ENCODE peak calls at places on chromosomes 1 and 21, in nine cellular contexts. One of them, this sample, is unnamed. For H3K36me3, the result is how much of the 10 kb centered on the place peaks cover.

GRCh38 chr1:156033011-156033410 is 12.3 kb upstream of the SSR2 start:
- DNase-seq in cardiac muscle cell: no peak
- DNase-seq in astrocyte: no peak
- DNase-seq in IMR-90: peak
- DNase-seq in H1: no peak
- DNase-seq in hepatocyte: no peak
- DNase-seq in right lobe of liver: no peak
- DNase-seq in endothelial cell of umbilical vein: peak
- DNase-seq in mammary epithelial cell: no peak
- DNase-seq in this sample: no peak

GRCh38 chr1:197356723-197357533 is 88.9 kb downstream of the CRB1 start:
- DNase-seq in cardiac muscle cell: peak
- DNase-seq in astrocyte: peak
- DNase-seq in IMR-90: peak
- DNase-seq in H1: no peak
- DNase-seq in hepatocyte: peak
- DNase-seq in right lobe of liver: no peak
- DNase-seq in endothelial cell of umbilical vein: peak
- DNase-seq in mammary epithelial cell: peak
- DNase-seq in this sample: no peak

GRCh38 chr21:35217504-35218060 is 168.5 kb upstream of the RUNX1 start:
- DNase-seq in cardiac muscle cell: no peak
- DNase-seq in astrocyte: peak
- DNase-seq in IMR-90: peak
- DNase-seq in H1: peak
- DNase-seq in hepatocyte: peak
- DNase-seq in right lobe of liver: no peak
- DNase-seq in endothelial cell of umbilical vein: no peak
- DNase-seq in mammary epithelial cell: peak
- DNase-seq in this sample: no peak

GRCh38 chr1:68485431-68486022 is 11.4 kb downstream of the DEPDC1 start:
- DNase-seq in cardiac muscle cell: no peak
- DNase-seq in astrocyte: no peak
- DNase-seq in IMR-90: no peak
- DNase-seq in H1: no peak
- DNase-seq in hepatocyte: no peak
- DNase-seq in right lobe of liver: no peak
- DNase-seq in endothelial cell of umbilical vein: no peak
- DNase-seq in mammary epithelial cell: no peak
- DNase-seq in this sample: no peak

GRCh38 chr1:21324368-21325137 is 34.3 kb upstream of the ECE1 start:
- DNase-seq in cardiac muscle cell: no peak
- DNase-seq in astrocyte: peak
- DNase-seq in IMR-90: peak
- DNase-seq in H1: no peak
- DNase-seq in hepatocyte: peak
- DNase-seq in right lobe of liver: peak
- DNase-seq in endothelial cell of umbilical vein: peak
- DNase-seq in mammary epithelial cell: peak
- DNase-seq in this sample: peak

GRCh38 chr1:153509036-153509435 is 26.8 kb downstream of the S100A6 start:
- DNase-seq in cardiac muscle cell: no peak
- DNase-seq in astrocyte: no peak
- DNase-seq in IMR-90: no peak
- DNase-seq in H1: no peak
- DNase-seq in hepatocyte: no peak
- DNase-seq in right lobe of liver: no peak
- DNase-seq in endothelial cell of umbilical vein: no peak
- DNase-seq in mammary epithelial cell: peak
- DNase-seq in this sample: no peak

GRCh38 chr1:110212165-110213142 is 2.3 kb downstream of the KCNC4 start:
- DNase-seq in cardiac muscle cell: no peak
- DNase-seq in astrocyte: no peak
- DNase-seq in IMR-90: no peak
- DNase-seq in H1: no peak
- DNase-seq in hepatocyte: peak
- DNase-seq in right lobe of liver: no peak
- DNase-seq in endothelial cell of umbilical vein: peak
- DNase-seq in mammary epithelial cell: no peak
- DNase-seq in this sample: no peak

GRCh38 chr1:175742790-175743459 is 470 bp downstream of the TNR start:
- DNase-seq in cardiac muscle cell: peak
- DNase-seq in astrocyte: peak
- DNase-seq in IMR-90: peak
- DNase-seq in H1: no peak
- DNase-seq in hepatocyte: peak
- DNase-seq in right lobe of liver: no peak
- DNase-seq in endothelial cell of umbilical vein: peak
- DNase-seq in mammary epithelial cell: peak
- DNase-seq in this sample: no peak

GRCh38 chr1:228956864-228957263 is 221.6 kb downstream of the RHOU start:
- DNase-seq in cardiac muscle cell: no peak
- DNase-seq in astrocyte: no peak
- DNase-seq in IMR-90: peak
- DNase-seq in H1: no peak
- DNase-seq in hepatocyte: no peak
- DNase-seq in right lobe of liver: peak
- DNase-seq in endothelial cell of umbilical vein: no peak
- DNase-seq in mammary epithelial cell: no peak
- DNase-seq in this sample: no peak

GRCh38 chr1:21904725-21905520 is 32.2 kb downstream of the HSPG2 start:
- DNase-seq in cardiac muscle cell: no peak
- DNase-seq in astrocyte: peak
- DNase-seq in IMR-90: peak
- DNase-seq in H1: no peak
- DNase-seq in hepatocyte: peak
- DNase-seq in right lobe of liver: peak
- DNase-seq in endothelial cell of umbilical vein: peak
- DNase-seq in mammary epithelial cell: peak
- DNase-seq in this sample: no peak

GRCh38 chr1:112448937-112449629 is 53.1 kb downstream of the CTTNBP2NL start:
- DNase-seq in cardiac muscle cell: no peak
- DNase-seq in astrocyte: no peak
- DNase-seq in IMR-90: no peak
- DNase-seq in H1: no peak
- DNase-seq in hepatocyte: no peak
- DNase-seq in right lobe of liver: no peak
- DNase-seq in endothelial cell of umbilical vein: no peak
- DNase-seq in mammary epithelial cell: no peak
- DNase-seq in this sample: no peak

GRCh38 chr1:231919900-231920299 is 293.3 kb downstream of the DISC1 start:
- DNase-seq in cardiac muscle cell: peak
- DNase-seq in astrocyte: no peak
- DNase-seq in IMR-90: no peak
- DNase-seq in H1: no peak
- DNase-seq in hepatocyte: no peak
- DNase-seq in right lobe of liver: no peak
- DNase-seq in endothelial cell of umbilical vein: no peak
- DNase-seq in mammary epithelial cell: no peak
- DNase-seq in this sample: no peak

DNA sequence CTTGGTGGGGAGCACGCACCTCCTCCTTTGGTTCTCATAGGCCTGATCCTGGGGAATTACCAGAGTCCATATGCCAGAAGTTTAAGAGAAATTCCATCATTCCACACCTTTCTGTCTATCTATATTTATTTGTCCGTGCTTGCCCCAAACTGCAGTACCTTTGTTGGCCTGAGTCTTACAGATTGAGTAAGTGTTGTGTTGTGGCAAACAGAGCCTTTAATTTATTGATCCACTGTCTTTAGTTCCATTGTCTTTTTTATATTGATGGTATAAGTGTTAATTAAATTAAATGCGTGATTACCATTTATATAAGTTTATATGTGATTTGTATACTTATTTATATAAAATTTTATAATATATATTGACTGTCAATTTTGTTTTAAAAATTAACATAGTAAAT is 4.9 kb downstream of the SH3BGR start:
- DNase-seq in cardiac muscle cell: no peak
- DNase-seq in astrocyte: no peak
- DNase-seq in IMR-90: no peak
- DNase-seq in H1: no peak
- DNase-seq in hepatocyte: no peak
- DNase-seq in right lobe of liver: no peak
- DNase-seq in endothelial cell of umbilical vein: no peak
- DNase-seq in mammary epithelial cell: no peak
- DNase-seq in this sample: no peak
- TF ChIP-seq CTCF in cardiac muscle cell: no peak
- TF ChIP-seq CTCF in astrocyte: peak
- TF ChIP-seq CTCF in IMR-90: no peak
- TF ChIP-seq CTCF in H1: no peak
- TF ChIP-seq CTCF in hepatocyte: peak
- TF ChIP-seq CTCF in right lobe of liver: peak
- TF ChIP-seq CTCF in endothelial cell of umbilical vein: no peak
- TF ChIP-seq CTCF in mammary epithelial cell: peak
- TF ChIP-seq CTCF in this sample: no peak

GRCh38 chr1:17080085-17080759 is 26.4 kb upstream of the SDHB start:
- DNase-seq in cardiac muscle cell: no peak
- DNase-seq in astrocyte: no peak
- DNase-seq in IMR-90: no peak
- DNase-seq in H1: no peak
- DNase-seq in hepatocyte: no peak
- DNase-seq in right lobe of liver: no peak
- DNase-seq in endothelial cell of umbilical vein: no peak
- DNase-seq in mammary epithelial cell: no peak
- DNase-seq in this sample: no peak
- H3K36me3 ChIP-seq in cardiac muscle cell: under half
- H3K36me3 ChIP-seq in astrocyte: under half
- H3K36me3 ChIP-seq in IMR-90: under half
- H3K36me3 ChIP-seq in H1: under half
- H3K36me3 ChIP-seq in hepatocyte: under half
- H3K36me3 ChIP-seq in right lobe of liver: under half
- H3K36me3 ChIP-seq in endothelial cell of umbilical vein: under half
- H3K36me3 ChIP-seq in mammary epithelial cell: under half
- H3K36me3 ChIP-seq in this sample: under half

GRCh38 chr1:215146252-215146975 is 63.9 kb downstream of the KCNK2 start:
- DNase-seq in cardiac muscle cell: peak
- DNase-seq in astrocyte: peak
- DNase-seq in IMR-90: peak
- DNase-seq in H1: no peak
- DNase-seq in hepatocyte: peak
- DNase-seq in right lobe of liver: no peak
- DNase-seq in endothelial cell of umbilical vein: peak
- DNase-seq in mammary epithelial cell: peak
- DNase-seq in this sample: no peak
- TF ChIP-seq CTCF in cardiac muscle cell: peak
- TF ChIP-seq CTCF in astrocyte: peak
- TF ChIP-seq CTCF in IMR-90: peak
- TF ChIP-seq CTCF in H1: no peak
- TF ChIP-seq CTCF in hepatocyte: peak
- TF ChIP-seq CTCF in right lobe of liver: peak
- TF ChIP-seq CTCF in endothelial cell of umbilical vein: peak
- TF ChIP-seq CTCF in mammary epithelial cell: peak
- TF ChIP-seq CTCF in this sample: peak

GRCh38 chr1:202599669-202600431 is 110.4 kb downstream of the SYT2 start:
- DNase-seq in cardiac muscle cell: peak
- DNase-seq in astrocyte: peak
- DNase-seq in IMR-90: peak
- DNase-seq in H1: peak
- DNase-seq in hepatocyte: peak
- DNase-seq in right lobe of liver: no peak
- DNase-seq in endothelial cell of umbilical vein: peak
- DNase-seq in mammary epithelial cell: peak
- DNase-seq in this sample: no peak

GRCh38 chr1:202597090-202597761 is 113.0 kb downstream of the SYT2 start:
- DNase-seq in cardiac muscle cell: no peak
- DNase-seq in astrocyte: no peak
- DNase-seq in IMR-90: no peak
- DNase-seq in H1: no peak
- DNase-seq in hepatocyte: no peak
- DNase-seq in right lobe of liver: no peak
- DNase-seq in endothelial cell of umbilical vein: no peak
- DNase-seq in mammary epithelial cell: no peak
- DNase-seq in this sample: no peak

GRCh38 chr1:202593845-202594244 is 116.4 kb downstream of the SYT2 start:
- DNase-seq in cardiac muscle cell: no peak
- DNase-seq in astrocyte: peak
- DNase-seq in IMR-90: peak
- DNase-seq in H1: no peak
- DNase-seq in hepatocyte: no peak
- DNase-seq in right lobe of liver: no peak
- DNase-seq in endothelial cell of umbilical vein: no peak
- DNase-seq in mammary epithelial cell: peak
- DNase-seq in this sample: no peak

GRCh38 chr1:202600432-202601041 is 109.7 kb downstream of the SYT2 start:
- DNase-seq in cardiac muscle cell: no peak
- DNase-seq in astrocyte: no peak
- DNase-seq in IMR-90: no peak
- DNase-seq in H1: no peak
- DNase-seq in hepatocyte: no peak
- DNase-seq in right lobe of liver: no peak
- DNase-seq in endothelial cell of umbilical vein: no peak
- DNase-seq in mammary epithelial cell: no peak
- DNase-seq in this sample: peak

DNA sequence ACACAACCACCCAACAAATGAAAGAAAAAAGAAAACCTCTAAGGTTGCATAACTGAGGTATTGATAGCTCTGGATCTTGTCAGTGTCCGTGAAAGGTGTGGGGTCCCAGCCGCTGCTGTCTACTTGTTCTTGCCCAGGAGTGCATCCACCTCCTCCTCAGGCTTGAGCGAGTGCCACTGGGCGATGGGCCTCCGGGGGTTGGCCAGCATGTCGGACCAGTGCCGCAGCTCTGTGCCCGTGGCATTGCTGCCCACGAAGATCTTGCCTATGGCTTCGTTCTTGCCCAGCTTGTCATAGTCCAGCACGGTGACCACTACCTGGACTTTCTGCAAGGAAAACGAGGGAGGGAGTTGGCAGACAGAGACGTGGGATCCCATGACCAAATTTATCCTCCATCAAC is 113.6 kb downstream of the SYT2 start:
- DNase-seq in cardiac muscle cell: no peak
- DNase-seq in astrocyte: no peak
- DNase-seq in IMR-90: no peak
- DNase-seq in H1: no peak
- DNase-seq in hepatocyte: no peak
- DNase-seq in right lobe of liver: no peak
- DNase-seq in endothelial cell of umbilical vein: no peak
- DNase-seq in mammary epithelial cell: no peak
- DNase-seq in this sample: no peak
- H3K36me3 ChIP-seq in cardiac muscle cell: under half
- H3K36me3 ChIP-seq in astrocyte: under half
- H3K36me3 ChIP-seq in IMR-90: under half
- H3K36me3 ChIP-seq in H1: under half
- H3K36me3 ChIP-seq in hepatocyte: under half
- H3K36me3 ChIP-seq in right lobe of liver: under half
- H3K36me3 ChIP-seq in endothelial cell of umbilical vein: under half
- H3K36me3 ChIP-seq in mammary epithelial cell: under half
- H3K36me3 ChIP-seq in this sample: under half